ENCODE peak calls at places on chromosomes 7 and 10, in five cellular contexts. One of them, this sample, is unnamed.

GRCh38 chr7:20267482-20267881 is 50.3 kb upstream of the MACC1 start:
- DNase-seq in psoas muscle: no peak
- DNase-seq in Panc1: no peak
- DNase-seq in spleen: peak; percentile 47
- DNase-seq in ovary: no peak
- DNase-seq in this sample: no peak

GRCh38 chr7:9127901-9128300 is 694.5 kb downstream of the NXPH1 start:
- DNase-seq in psoas muscle: no peak
- DNase-seq in Panc1: no peak
- DNase-seq in spleen: no peak
- DNase-seq in ovary: no peak
- DNase-seq in this sample: no peak

GRCh38 chr7:152313879-152314604 is 121.8 kb downstream of the KMT2C start:
- DNase-seq in psoas muscle: no peak
- DNase-seq in Panc1: peak; percentile 27
- DNase-seq in spleen: no peak
- DNase-seq in ovary: no peak
- DNase-seq in this sample: no peak

GRCh38 chr7:50728184-50728583 is 54.5 kb downstream of the GRB10 start:
- DNase-seq in psoas muscle: no peak
- DNase-seq in Panc1: no peak
- DNase-seq in spleen: no peak
- DNase-seq in ovary: no peak
- DNase-seq in this sample: no peak

GRCh38 chr10:71081912-71082311 is 130.5 kb upstream of the UNC5B start:
- DNase-seq in psoas muscle: no peak
- DNase-seq in Panc1: no peak
- DNase-seq in spleen: peak; percentile 25
- DNase-seq in ovary: peak; percentile 9
- DNase-seq in this sample: no peak

GRCh38 chr10:28302012-28302667 is 724 bp downstream of the MPP7 start:
- DNase-seq in psoas muscle: no peak
- DNase-seq in Panc1: no peak
- DNase-seq in spleen: no peak
- DNase-seq in ovary: no peak
- DNase-seq in this sample: no peak

GRCh38 chr7:104106106-104106505 is 101.7 kb downstream of the ORC5 start:
- DNase-seq in psoas muscle: no peak
- DNase-seq in Panc1: no peak
- DNase-seq in spleen: no peak
- DNase-seq in ovary: no peak
- DNase-seq in this sample: no peak

GRCh38 chr10:100291356-100291755 is 4.9 kb upstream of the BLOC1S2 start:
- DNase-seq in psoas muscle: no peak
- DNase-seq in Panc1: no peak
- DNase-seq in spleen: no peak
- DNase-seq in ovary: no peak
- DNase-seq in this sample: no peak

DNA sequence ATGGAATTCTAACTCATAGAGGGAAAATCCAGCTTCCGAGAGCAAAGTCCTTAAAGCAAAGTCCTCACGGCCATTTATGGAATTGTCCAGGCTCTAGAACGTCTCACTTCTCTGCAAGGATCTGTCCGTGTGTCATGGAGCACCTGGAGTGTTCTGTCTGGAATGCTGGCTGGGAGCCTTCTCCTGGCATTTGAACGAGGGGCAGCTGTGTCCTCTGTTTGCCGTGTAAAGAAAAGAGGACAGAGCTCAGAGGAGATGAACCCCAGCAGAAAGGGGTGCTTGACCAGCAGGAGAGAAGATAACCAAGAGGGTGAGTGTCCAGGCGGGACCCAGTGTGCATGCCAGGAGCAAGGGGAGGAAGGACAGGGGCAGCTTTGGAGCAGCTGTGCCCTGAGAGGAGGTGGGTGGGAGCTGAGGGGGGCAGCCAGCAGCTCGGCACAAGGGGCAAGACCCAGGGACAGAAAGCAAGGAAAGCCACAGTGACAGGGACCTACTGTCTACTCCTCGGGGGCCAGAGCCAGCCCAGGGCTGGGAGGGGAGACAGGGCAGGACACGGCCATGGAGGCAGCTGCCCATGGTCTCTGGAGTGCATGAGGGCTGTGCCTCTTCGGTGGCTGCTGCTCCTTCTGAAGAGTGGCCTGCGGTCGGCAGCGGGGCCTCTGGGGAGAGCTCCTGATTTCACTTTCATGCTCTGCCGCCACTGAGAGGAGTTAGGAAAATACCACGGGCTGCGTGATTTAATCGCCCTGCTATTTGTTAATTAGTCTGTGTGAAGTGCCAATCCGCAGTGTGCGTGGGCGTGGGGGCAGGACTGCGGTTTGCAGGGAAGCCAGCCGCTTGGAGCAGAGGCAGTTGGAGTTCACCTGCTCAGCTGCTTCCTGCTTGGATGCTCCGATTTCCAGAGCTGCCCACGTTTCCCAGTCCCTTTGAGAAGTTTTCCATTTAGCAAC is 149.3 kb upstream of the SHH start:
- DNase-seq in psoas muscle: no peak
- DNase-seq in Panc1: no peak
- DNase-seq in spleen: no peak
- DNase-seq in ovary: no peak
- DNase-seq in this sample: peak; percentile 27
- H3K27ac ChIP-seq in psoas muscle: no peak overlapping the region
- H3K27ac ChIP-seq in Panc1: peak overlapping the region; percentile 70
- H3K27ac ChIP-seq in spleen: no peak overlapping the region
- H3K27ac ChIP-seq in ovary: no peak overlapping the region
- H3K27ac ChIP-seq in this sample: no peak overlapping the region

GRCh38 chr7:37247881-37248280 is 200.8 kb downstream of the ELMO1 start:
- DNase-seq in psoas muscle: no peak
- DNase-seq in Panc1: no peak
- DNase-seq in spleen: no peak
- DNase-seq in ovary: peak; percentile 45
- DNase-seq in this sample: no peak

GRCh38 chr7:37245544-37245943 is 203.1 kb downstream of the ELMO1 start:
- DNase-seq in psoas muscle: peak; percentile 55
- DNase-seq in Panc1: no peak
- DNase-seq in spleen: no peak
- DNase-seq in ovary: no peak
- DNase-seq in this sample: no peak

GRCh38 chr7:37251222-37251621 is 197.4 kb downstream of the ELMO1 start:
- DNase-seq in psoas muscle: no peak
- DNase-seq in Panc1: no peak
- DNase-seq in spleen: no peak
- DNase-seq in ovary: no peak
- DNase-seq in this sample: no peak

GRCh38 chr7:37248396-37248836 is 200.2 kb downstream of the ELMO1 start:
- DNase-seq in psoas muscle: peak; percentile 67
- DNase-seq in Panc1: no peak
- DNase-seq in spleen: no peak
- DNase-seq in ovary: peak; percentile 77
- DNase-seq in this sample: no peak
- H3K27ac ChIP-seq in psoas muscle: no peak overlapping the region
- H3K27ac ChIP-seq in Panc1: no peak overlapping the region
- H3K27ac ChIP-seq in spleen: no peak overlapping the region
- H3K27ac ChIP-seq in ovary: peak overlapping the region; percentile 26
- H3K27ac ChIP-seq in this sample: no peak overlapping the region

GRCh38 chr10:97687785-97688781 is 1.0 kb upstream of the AVPI1 start:
- DNase-seq in psoas muscle: no peak
- DNase-seq in Panc1: no peak
- DNase-seq in spleen: peak; percentile 31
- DNase-seq in ovary: no peak
- DNase-seq in this sample: no peak
- H3K27ac ChIP-seq in psoas muscle: peak overlapping the region; percentile 81
- H3K27ac ChIP-seq in Panc1: peak overlapping the region; percentile 95
- H3K27ac ChIP-seq in spleen: peak overlapping the region; percentile 79
- H3K27ac ChIP-seq in ovary: peak overlapping the region; percentile 92
- H3K27ac ChIP-seq in this sample: peak overlapping the region; percentile 79

GRCh38 chr7:131383417-131383816 is 55.7 kb downstream of the MKLN1 start:
- DNase-seq in psoas muscle: no peak
- DNase-seq in Panc1: no peak
- DNase-seq in spleen: no peak
- DNase-seq in ovary: no peak
- DNase-seq in this sample: no peak

GRCh38 chr7:131385039-131385605 is 57.4 kb downstream of the MKLN1 start:
- DNase-seq in psoas muscle: no peak
- DNase-seq in Panc1: no peak
- DNase-seq in spleen: no peak
- DNase-seq in ovary: no peak
- DNase-seq in this sample: no peak

GRCh38 chr7:131381069-131381838 is 53.6 kb downstream of the MKLN1 start:
- DNase-seq in psoas muscle: no peak
- DNase-seq in Panc1: no peak
- DNase-seq in spleen: no peak
- DNase-seq in ovary: no peak
- DNase-seq in this sample: no peak

GRCh38 chr7:131388126-131388525 is 60.5 kb downstream of the MKLN1 start:
- DNase-seq in psoas muscle: no peak
- DNase-seq in Panc1: no peak
- DNase-seq in spleen: no peak
- DNase-seq in ovary: no peak
- DNase-seq in this sample: no peak

GRCh38 chr7:131383937-131384635 is 56.4 kb downstream of the MKLN1 start:
- DNase-seq in psoas muscle: no peak
- DNase-seq in Panc1: no peak
- DNase-seq in spleen: no peak
- DNase-seq in ovary: no peak
- DNase-seq in this sample: no peak
- H3K27ac ChIP-seq in psoas muscle: no peak overlapping the region
- H3K27ac ChIP-seq in Panc1: no peak overlapping the region
- H3K27ac ChIP-seq in spleen: no peak overlapping the region
- H3K27ac ChIP-seq in ovary: no peak overlapping the region
- H3K27ac ChIP-seq in this sample: no peak overlapping the region

DNA sequence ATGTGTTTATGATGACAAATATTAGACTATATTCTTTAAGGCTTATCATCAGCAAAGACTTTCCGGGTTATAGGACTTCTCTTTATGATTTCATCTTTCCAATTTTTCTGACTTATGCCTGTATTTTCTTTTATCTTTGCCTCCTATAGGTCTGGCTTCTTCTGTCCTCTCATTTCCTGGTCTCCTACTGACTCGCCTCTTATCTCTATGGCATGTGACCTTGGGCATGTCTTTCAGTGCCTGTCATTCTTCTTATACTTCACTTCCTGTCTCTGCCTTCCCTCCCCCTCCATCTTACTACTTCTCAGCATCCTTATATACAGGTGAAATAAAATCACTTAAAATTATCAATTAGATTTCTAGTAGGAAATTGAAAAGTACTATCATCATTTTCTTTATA is 42.2 kb downstream of the PCDH15 start:
- DNase-seq in psoas muscle: no peak
- DNase-seq in Panc1: no peak
- DNase-seq in spleen: no peak
- DNase-seq in ovary: no peak
- DNase-seq in this sample: no peak
- H3K27ac ChIP-seq in psoas muscle: no peak overlapping the region
- H3K27ac ChIP-seq in Panc1: no peak overlapping the region
- H3K27ac ChIP-seq in spleen: no peak overlapping the region
- H3K27ac ChIP-seq in ovary: no peak overlapping the region
- H3K27ac ChIP-seq in this sample: no peak overlapping the region

GRCh38 chr10:11146402-11147171 is 128.9 kb downstream of the CELF2 start:
- DNase-seq in psoas muscle: no peak
- DNase-seq in Panc1: no peak
- DNase-seq in spleen: no peak
- DNase-seq in ovary: no peak
- DNase-seq in this sample: no peak
- H3K27ac ChIP-seq in psoas muscle: no peak overlapping the region
- H3K27ac ChIP-seq in Panc1: no peak overlapping the region
- H3K27ac ChIP-seq in spleen: peak overlapping the region; percentile 73
- H3K27ac ChIP-seq in ovary: no peak overlapping the region
- H3K27ac ChIP-seq in this sample: no peak overlapping the region

GRCh38 chr10:114252883-114253282 is 13.8 kb downstream of the VWA2 start:
- DNase-seq in psoas muscle: no peak
- DNase-seq in Panc1: no peak
- DNase-seq in spleen: no peak
- DNase-seq in ovary: no peak
- DNase-seq in this sample: no peak
- H3K27ac ChIP-seq in psoas muscle: no peak overlapping the region
- H3K27ac ChIP-seq in Panc1: no peak overlapping the region
- H3K27ac ChIP-seq in spleen: no peak overlapping the region
- H3K27ac ChIP-seq in ovary: no peak overlapping the region
- H3K27ac ChIP-seq in this sample: no peak overlapping the region

GRCh38 chr10:10977231-10977956 is 40.3 kb upstream of the CELF2 start:
- DNase-seq in psoas muscle: no peak
- DNase-seq in Panc1: no peak
- DNase-seq in spleen: no peak
- DNase-seq in ovary: no peak
- DNase-seq in this sample: no peak
- H3K27ac ChIP-seq in psoas muscle: no peak overlapping the region
- H3K27ac ChIP-seq in Panc1: no peak overlapping the region
- H3K27ac ChIP-seq in spleen: no peak overlapping the region
- H3K27ac ChIP-seq in ovary: no peak overlapping the region
- H3K27ac ChIP-seq in this sample: no peak overlapping the region

This sample was measured in pancreas.